ENCODE peak calls at places on chromosomes 6 and 20, in ten cellular contexts. X, Z, E, R, A, Q, J, L, U and G are unnamed samples.

GRCh38 chr6:42771741-42772100 is 10.1 kb upstream of the BICRAL start:
- DNase-seq in X (no peak), Z (peak; percentile 85), E (no peak), R (no peak), A (no peak), Q (no peak), J (no peak), L (no peak), U (no peak), G (no peak)

GRCh38 chr6:7240351-7240750 is 72.6 kb downstream of the SSR1 start:
- DNase-seq in X (no peak), Z (no peak), E (no peak), R (no peak), A (no peak), Q (no peak), J (no peak), L (no peak), U (no peak), G (no peak)

GRCh38 chr6:43274916-43275597 is 23.0 kb upstream of the SLC22A7 start:
- DNase-seq in X (no peak), Z (peak; percentile 96), E (peak; percentile 86), R (no peak), A (peak; percentile 65), Q (no peak), J (peak; percentile 22), L (peak; percentile 82), U (no peak), G (peak; percentile 49)

GRCh38 chr20:53622247-53623114 is 28.8 kb upstream of the ZNF217 start:
- DNase-seq in X (no peak), Z (no peak), E (peak; percentile 20), R (no peak), A (no peak), Q (no peak), J (no peak), L (no peak), U (no peak), G (no peak)

GRCh38 chr6:50974319-50974718 is 155.6 kb downstream of the TFAP2B start:
- DNase-seq in X (no peak), Z (no peak), E (no peak), R (no peak), A (no peak), Q (no peak), J (no peak), L (no peak), U (no peak), G (no peak)

GRCh38 chr20:12623870-12624269 is 384.9 kb upstream of the SPTLC3 start:
- DNase-seq in X (no peak), Z (no peak), E (no peak), R (no peak), A (no peak), Q (no peak), J (no peak), L (no peak), U (no peak), G (no peak)

GRCh38 chr20:23350855-23351838 is 556 bp downstream of the NXT1 start:
- DNase-seq in X (peak; percentile 51), Z (peak; percentile 83), E (peak; percentile 67), R (peak; percentile 58), A (peak; percentile 59), Q (peak; percentile 26), J (peak; percentile 80), L (peak; percentile 65), U (peak; percentile 28), G (peak; percentile 15)

GRCh38 chr20:24045621-24046020 is 57.0 kb upstream of the GGTLC1 start:
- DNase-seq in X (no peak), Z (peak; percentile 10), E (no peak), R (peak; percentile 4), A (no peak), Q (no peak), J (no peak), L (no peak), U (no peak), G (no peak)

GRCh38 chr6:142874676-142875075 is 70.3 kb downstream of the HIVEP2 start:
- DNase-seq in X (peak; percentile 19), Z (no peak), E (peak; percentile 17), R (no peak), A (no peak), Q (no peak), J (no peak), L (no peak), U (no peak), G (no peak)

GRCh38 chr20:8414611-8415274 is 282.7 kb downstream of the PLCB1 start:
- DNase-seq in X (no peak), Z (no peak), E (no peak), R (peak; percentile 32), A (no peak), Q (no peak), J (no peak), L (no peak), U (peak; percentile 76), G (no peak)

GRCh38 chr6:125009578-125009977 is 47.3 kb downstream of the RNF217 start:
- DNase-seq in X (no peak), Z (peak; percentile 2), E (no peak), R (no peak), A (no peak), Q (no peak), J (no peak), L (no peak), U (peak; percentile 68), G (no peak)

GRCh38 chr6:160940197-160940596 is 51.4 kb upstream of the MAP3K4 start:
- DNase-seq in X (no peak), Z (no peak), E (no peak), R (no peak), A (no peak), Q (no peak), J (no peak), L (no peak), U (no peak), G (no peak)

GRCh38 chr6:71248306-71248705 is 40.3 kb upstream of the OGFRL1 start:
- DNase-seq in X (no peak), Z (no peak), E (peak; percentile 26), R (peak; percentile 82), A (peak; percentile 49), Q (peak; percentile 4), J (no peak), L (no peak), U (peak; percentile 7), G (peak; percentile 13)

GRCh38 chr6:162198925-162199324 is 528.6 kb downstream of the PRKN start:
- DNase-seq in X (no peak), Z (no peak), E (no peak), R (no peak), A (no peak), Q (no peak), J (no peak), L (no peak), U (no peak), G (peak; percentile 5)

GRCh38 chr6:162200945-162201692 is 526.4 kb downstream of the PRKN start:
- DNase-seq in X (no peak), Z (no peak), E (no peak), R (no peak), A (no peak), Q (no peak), J (no peak), L (no peak), U (no peak), G (no peak)

GRCh38 chr6:162198072-162198471 is 529.5 kb downstream of the PRKN start:
- DNase-seq in X (no peak), Z (no peak), E (no peak), R (no peak), A (no peak), Q (no peak), J (no peak), L (no peak), U (no peak), G (no peak)

GRCh38 chr6:162203287-162203686 is 524.3 kb downstream of the PRKN start:
- DNase-seq in X (no peak), Z (no peak), E (no peak), R (no peak), A (no peak), Q (no peak), J (peak; percentile 84), L (no peak), U (no peak), G (no peak)

DNA sequence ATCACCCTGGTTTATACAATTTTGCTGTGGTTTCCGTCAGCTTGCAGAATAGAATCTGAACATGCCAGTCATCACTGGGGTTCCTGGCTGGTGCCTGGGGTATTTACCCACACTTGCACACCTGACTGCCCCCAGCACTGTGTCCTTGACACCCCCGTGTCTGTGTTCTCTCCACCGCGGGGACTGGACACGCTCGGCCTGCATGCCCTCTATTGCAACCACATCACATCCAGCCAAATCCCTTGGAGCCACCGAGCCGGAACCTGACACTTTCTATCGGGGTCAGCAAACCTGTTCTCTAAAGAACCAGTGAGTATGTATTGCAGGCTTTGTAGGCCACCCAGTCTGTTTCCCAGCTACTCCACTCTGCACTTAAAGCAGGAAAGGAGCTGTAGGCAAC is 527.5 kb downstream of the PRKN start:
- DNase-seq in X (no peak), Z (no peak), E (no peak), R (no peak), A (peak; percentile 33), Q (no peak), J (peak; percentile 71), L (no peak), U (no peak), G (no peak)
- TF ChIP-seq CTCF in X (no peak), Z (no peak), E (no peak), R (no peak), A (no peak), Q (no peak), J (no peak), L (no peak), U (no peak), G (no peak)

GRCh38 chr20:61516398-61517208 is 264.5 kb downstream of the CDH4 start:
- DNase-seq in X (no peak), Z (peak; percentile 91), E (no peak), R (no peak), A (no peak), Q (no peak), J (no peak), L (no peak), U (peak; percentile 28), G (no peak)
- TF ChIP-seq CTCF in X (no peak), Z (no peak), E (no peak), R (no peak), A (no peak), Q (no peak), J (no peak), L (no peak), U (no peak), G (no peak)

GRCh38 chr20:46706242-46706641 is 3.2 kb upstream of the SLC2A10 start:
- DNase-seq in X (no peak), Z (no peak), E (no peak), R (no peak), A (no peak), Q (no peak), J (no peak), L (no peak), U (no peak), G (no peak)
- TF ChIP-seq CTCF in X (no peak), Z (no peak), E (no peak), R (no peak), A (no peak), Q (no peak), J (no peak), L (no peak), U (no peak), G (no peak)

GRCh38 chr6:115681978-115682775 is 378.5 kb downstream of the FRK start:
- DNase-seq in X (no peak), Z (no peak), E (no peak), R (no peak), A (no peak), Q (no peak), J (no peak), L (no peak), U (no peak), G (no peak)

GRCh38 chr6:115675443-115675842 is 385.2 kb downstream of the FRK start:
- DNase-seq in X (no peak), Z (no peak), E (no peak), R (no peak), A (no peak), Q (no peak), J (no peak), L (no peak), U (no peak), G (no peak)

GRCh38 chr6:115680621-115681020 is 380.1 kb downstream of the FRK start:
- DNase-seq in X (no peak), Z (no peak), E (no peak), R (no peak), A (no peak), Q (no peak), J (no peak), L (no peak), U (no peak), G (no peak)
- TF ChIP-seq CTCF in X (no peak), Z (no peak), E (no peak), R (no peak), A (no peak), Q (no peak), J (no peak), L (no peak), U (no peak), G (no peak)